ENCODE peak calls at places on chromosomes 11 and 22, in six cellular contexts. E is fibroblast of lung; V is astrocyte; S is left ventricle myocardium inferior; L is Panc1; Q is naive thymus-derived CD4-positive, alpha-beta T cell. F is an unnamed sample.
A peak's percentile ranks its signal among the peaks of the same experiment; 100 is the strongest.

GRCh38 chr11:134580635-134581025 is 168.6 kb upstream of the B3GAT1 start:
- DNase-seq in E (no peak), V (no peak), S (no peak), L (no peak), Q (no peak), F (no peak)

GRCh38 chr22:39808087-39808486 is 85.5 kb downstream of the ENTHD1 start:
- DNase-seq in E (no peak), V (no peak), S (no peak), L (no peak), Q (no peak), F (peak; percentile 54)

GRCh38 chr22:27150530-27150909 is 493.1 kb downstream of the MIAT start:
- DNase-seq in E (no peak), V (no peak), S (no peak), L (no peak), Q (no peak), F (no peak)

GRCh38 chr11:33869511-33870422 is 22.1 kb downstream of the LMO2 start:
- DNase-seq in E (peak; percentile 25), V (peak; percentile 6), S (peak; percentile 47), L (no peak), Q (no peak), F (no peak)

GRCh38 chr11:69745201-69745600 is 29.9 kb downstream of the FGF4 start:
- DNase-seq in E (no peak), V (no peak), S (no peak), L (no peak), Q (no peak), F (no peak)

GRCh38 chr11:3803726-3804510 is 4.4 kb upstream of the PGAP2 start:
- DNase-seq in E (peak; percentile 65), V (peak; percentile 36), S (no peak), L (no peak), Q (no peak), F (no peak)

GRCh38 chr11:106998126-106998525 is 20.1 kb downstream of the GUCY1A2 start:
- DNase-seq in E (peak; percentile 74), V (peak; percentile 69), S (no peak), L (no peak), Q (no peak), F (no peak)

GRCh38 chr22:36029406-36029755 is 757 bp upstream of the RBFOX2 start:
- DNase-seq in E (no peak), V (no peak), S (no peak), L (no peak), Q (no peak), F (peak; percentile 4)

GRCh38 chr22:46582281-46582811 is 37.8 kb upstream of the GRAMD4 start:
- DNase-seq in E (no peak), V (no peak), S (peak; percentile 10), L (no peak), Q (no peak), F (no peak)

GRCh38 chr11:134578807-134579708 is 167.0 kb upstream of the B3GAT1 start:
- DNase-seq in E (no peak), V (no peak), S (no peak), L (no peak), Q (no peak), F (no peak)

GRCh38 chr22:23892626-23893445 is 1.3 kb upstream of the MIF start:
- DNase-seq in E (no peak), V (no peak), S (no peak), L (no peak), Q (no peak), F (no peak)

GRCh38 chr11:46006418-46007070 is 84.1 kb downstream of the LARGE2 start:
- DNase-seq in E (peak; percentile 64), V (peak; percentile 49), S (no peak), L (peak; percentile 59), Q (no peak), F (peak; percentile 79)

GRCh38 chr11:65043881-65044501 is 3.0 kb downstream of the SAC3D1 start:
- DNase-seq in E (peak; percentile 23), V (peak; percentile 8), S (peak; percentile 48), L (no peak), Q (no peak), F (no peak)

GRCh38 chr11:72781313-72782080 is 12.3 kb downstream of the STARD10 start:
- DNase-seq in E (no peak), V (no peak), S (peak; percentile 45), L (no peak), Q (peak; percentile 50), F (peak; percentile 47)

GRCh38 chr11:100010393-100010792 is 676.7 kb upstream of the ARHGAP42 start:
- DNase-seq in E (no peak), V (no peak), S (no peak), L (no peak), Q (no peak), F (no peak)

GRCh38 chr22:39745789-39746188 is 147.8 kb downstream of the ENTHD1 start:
- DNase-seq in E (no peak), V (no peak), S (no peak), L (no peak), Q (no peak), F (no peak)

GRCh38 chr22:46107089-46107664 is 43.1 kb upstream of the PPARA start:
- DNase-seq in E (no peak), V (no peak), S (no peak), L (no peak), Q (no peak), F (no peak)

GRCh38 chr22:25726241-25726640 is 15.7 kb upstream of the MYO18B start:
- DNase-seq in E (peak; percentile 14), V (no peak), S (no peak), L (no peak), Q (no peak), F (no peak)

GRCh38 chr11:63762662-63763505 is 5.7 kb downstream of the ZFTA start:
- DNase-seq in E (peak; percentile 54), V (no peak), S (peak; percentile 47), L (no peak), Q (no peak), F (no peak)

GRCh38 chr11:63764201-63764711 is 4.3 kb downstream of the ZFTA start:
- DNase-seq in E (no peak), V (no peak), S (peak; percentile 21), L (no peak), Q (no peak), F (no peak)

GRCh38 chr11:63761870-63762661 is 6.5 kb downstream of the ZFTA start:
- DNase-seq in E (no peak), V (no peak), S (peak; percentile 33), L (no peak), Q (no peak), F (no peak)

GRCh38 chr11:63764712-63765631 is 3.6 kb downstream of the ZFTA start:
- DNase-seq in E (no peak), V (no peak), S (no peak), L (no peak), Q (no peak), F (no peak)

GRCh38 chr11:63763506-63764200 is 4.9 kb downstream of the ZFTA start:
- DNase-seq in E (no peak), V (no peak), S (peak; percentile 33), L (no peak), Q (no peak), F (no peak)
- H3K4me1 ChIP-seq in E (peaks cover 14% of the 10 kb centered on the region), V (peaks cover 19% of the 10 kb centered on the region), S (peaks cover 60% of the 10 kb centered on the region), L (peaks cover 8% of the 10 kb centered on the region), Q (peaks cover 6% of the 10 kb centered on the region), F (peaks cover 4% of the 10 kb centered on the region)

GRCh38 chr22:38243007-38243775 is 29.6 kb downstream of the TMEM184B start:
- DNase-seq in E (peak; percentile 27), V (no peak), S (peak; percentile 42), L (no peak), Q (no peak), F (no peak)
- H3K4me1 ChIP-seq in E (peaks cover 32% of the 10 kb centered on the region), V (peaks cover 45% of the 10 kb centered on the region), S (peaks cover 81% of the 10 kb centered on the region), L (peaks cover 7% of the 10 kb centered on the region), Q (no peaks in the 10 kb centered on the region), F (no peaks in the 10 kb centered on the region)

GRCh38 chr11:1089738-1090599 is 15.3 kb downstream of the MUC2 start:
- DNase-seq in E (no peak), V (no peak), S (peak; percentile 8), L (no peak), Q (no peak), F (no peak)

GRCh38 chr11:1090600-1091331 is 16.1 kb downstream of the MUC2 start:
- DNase-seq in E (no peak), V (no peak), S (peak; percentile 5), L (no peak), Q (no peak), F (no peak)

GRCh38 chr11:1092919-1093318 is 18.2 kb downstream of the MUC2 start:
- DNase-seq in E (no peak), V (no peak), S (no peak), L (no peak), Q (no peak), F (no peak)

GRCh38 chr11:1092145-1092670 is 17.5 kb downstream of the MUC2 start:
- DNase-seq in E (no peak), V (no peak), S (no peak), L (no peak), Q (no peak), F (no peak)

GRCh38 chr11:1091332-1092083 is 16.8 kb downstream of the MUC2 start:
- DNase-seq in E (no peak), V (no peak), S (no peak), L (no peak), Q (no peak), F (no peak)
- H3K4me1 ChIP-seq in E (no peaks in the 10 kb centered on the region), V (no peaks in the 10 kb centered on the region), S (no peaks in the 10 kb centered on the region), L (no peaks in the 10 kb centered on the region), Q (no peaks in the 10 kb centered on the region), F (no peaks in the 10 kb centered on the region)

GRCh38 chr11:61838501-61838900 is 10.4 kb downstream of the FADS2 start:
- DNase-seq in E (no peak), V (no peak), S (no peak), L (no peak), Q (no peak), F (no peak)
- H3K4me1 ChIP-seq in E (peaks cover 7% of the 10 kb centered on the region), V (peaks cover 16% of the 10 kb centered on the region), S (peaks cover 44% of the 10 kb centered on the region), L (peaks cover 22% of the 10 kb centered on the region), Q (peaks cover 13% of the 10 kb centered on the region), F (peaks cover 12% of the 10 kb centered on the region)

DNA sequence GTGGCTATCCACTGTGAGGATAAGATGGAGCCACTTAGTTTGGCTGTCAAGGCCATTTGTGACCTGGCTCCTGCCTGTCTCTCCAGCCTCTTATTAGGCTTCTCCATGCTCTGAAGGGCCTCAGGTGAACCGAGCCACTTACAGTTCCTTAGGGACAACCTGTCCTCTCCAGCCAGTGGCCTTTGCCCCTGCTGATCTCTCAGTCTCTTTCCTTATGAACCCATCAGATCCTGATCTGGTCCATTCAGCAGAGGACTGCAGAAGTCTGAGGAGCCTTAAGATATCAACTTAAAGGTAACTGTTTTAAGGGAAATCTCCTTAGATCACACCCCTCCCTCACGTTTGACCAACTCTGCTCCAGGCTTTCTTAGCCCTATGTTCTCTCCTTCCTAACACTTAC is 2.4 kb downstream of the DUSP18 start:
- DNase-seq in E (no peak), V (no peak), S (no peak), L (no peak), Q (no peak), F (no peak)
- H3K4me1 ChIP-seq in E (peaks cover 2% of the 10 kb centered on the region), V (peaks cover 6% of the 10 kb centered on the region), S (peaks cover 25% of the 10 kb centered on the region), L (peaks cover 2% of the 10 kb centered on the region), Q (peaks cover 6% of the 10 kb centered on the region), F (peaks cover 23% of the 10 kb centered on the region)

DNA sequence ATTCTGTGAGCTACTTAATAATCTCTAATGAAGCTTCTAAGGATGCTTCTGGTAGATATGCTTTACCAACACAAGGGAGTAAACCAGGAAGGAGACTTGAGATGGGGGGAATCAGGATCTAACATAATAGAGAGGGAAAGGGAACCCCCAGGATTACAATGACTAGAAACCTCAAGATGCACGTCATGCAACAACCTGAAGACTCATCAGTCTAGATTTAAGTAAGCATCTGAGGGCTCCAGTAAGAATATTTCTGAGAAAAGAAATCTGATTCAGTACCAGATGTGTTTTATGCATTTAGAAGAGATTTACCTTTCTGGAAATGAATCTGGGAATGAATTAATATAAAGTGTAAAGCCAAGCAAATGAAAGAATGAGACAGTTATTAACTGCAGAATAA is 15.2 kb downstream of the KDM4D start:
- DNase-seq in E (no peak), V (no peak), S (no peak), L (no peak), Q (no peak), F (no peak)
- H3K4me1 ChIP-seq in E (no peaks in the 10 kb centered on the region), V (no peaks in the 10 kb centered on the region), S (no peaks in the 10 kb centered on the region), L (no peaks in the 10 kb centered on the region), Q (no peaks in the 10 kb centered on the region), F (no peaks in the 10 kb centered on the region)

F was measured in CD4-positive, CD25-positive, alpha-beta regulatory T cell.